ENCODE peak calls at places on chromosomes 16 and 17, in nine cellular contexts. H, R, P, V, E, L, D, X and M are unnamed samples.

GRCh38 chr16:11380836-11381235 is 35.6 kb downstream of the RMI2 start:
- DNase-seq in H (no peak), R (no peak), P (peak), V (no peak), E (no peak), L (no peak), D (no peak), X (no peak), M (no peak)

GRCh38 chr17:12398636-12399035 is 267.1 kb upstream of the MYOCD start:
- DNase-seq in H (no peak), R (no peak), P (no peak), V (no peak), E (no peak), L (no peak), D (no peak), X (no peak), M (no peak)

GRCh38 chr16:12639044-12639443 is 164.6 kb downstream of the CPPED1 start:
- DNase-seq in H (no peak), R (no peak), P (no peak), V (no peak), E (no peak), L (no peak), D (no peak), X (no peak), M (no peak)

GRCh38 chr17:77423589-77424451 is 283.1 kb downstream of the SEC14L1 start:
- DNase-seq in H (no peak), R (no peak), P (peak), V (no peak), E (no peak), L (peak), D (no peak), X (no peak), M (peak)

GRCh38 chr16:82995927-82996441 is 369.2 kb downstream of the CDH13 start:
- DNase-seq in H (no peak), R (no peak), P (no peak), V (no peak), E (no peak), L (peak), D (no peak), X (no peak), M (no peak)

GRCh38 chr17:19317359-19318095 is 45.0 kb downstream of the B9D1 start:
- DNase-seq in H (no peak), R (peak), P (peak), V (no peak), E (peak), L (peak), D (no peak), X (no peak), M (peak)

GRCh38 chr17:8668181-8668740 is 37.7 kb upstream of the MYH10 start:
- DNase-seq in H (no peak), R (no peak), P (no peak), V (no peak), E (no peak), L (no peak), D (no peak), X (no peak), M (no peak)

GRCh38 chr16:62829084-62829483 is 792.8 kb upstream of the CDH8 start:
- DNase-seq in H (no peak), R (no peak), P (no peak), V (no peak), E (no peak), L (no peak), D (no peak), X (no peak), M (no peak)

GRCh38 chr16:1978476-1979120 is 2.7 kb downstream of the NOXO1 start:
- DNase-seq in H (no peak), R (no peak), P (no peak), V (no peak), E (no peak), L (no peak), D (no peak), X (no peak), M (no peak)

GRCh38 chr16:17275076-17275732 is 195.6 kb downstream of the XYLT1 start:
- DNase-seq in H (no peak), R (no peak), P (no peak), V (peak), E (no peak), L (peak), D (no peak), X (no peak), M (no peak)

GRCh38 chr17:7330099-7331015 is 1.2 kb upstream of the NEURL4 start:
- DNase-seq in H (peak), R (peak), P (peak), V (peak), E (peak), L (peak), D (peak), X (peak), M (peak)

GRCh38 chr17:9334536-9335446 is 240.8 kb downstream of the STX8 start:
- DNase-seq in H (no peak), R (no peak), P (no peak), V (no peak), E (no peak), L (no peak), D (no peak), X (no peak), M (no peak)

GRCh38 chr17:2157081-2157480 is 102.2 kb downstream of the HIC1 start:
- DNase-seq in H (no peak), R (no peak), P (no peak), V (no peak), E (no peak), L (no peak), D (no peak), X (no peak), M (no peak)

GRCh38 chr17:51046527-51047384 is 73.9 kb downstream of the SPAG9 start:
- DNase-seq in H (no peak), R (peak), P (no peak), V (no peak), E (peak), L (peak), D (no peak), X (no peak), M (peak)

GRCh38 chr17:74951680-74952421 is 16.2 kb downstream of the OTOP3 start:
- DNase-seq in H (no peak), R (no peak), P (no peak), V (no peak), E (no peak), L (no peak), D (no peak), X (no peak), M (no peak)

GRCh38 chr17:38338535-38338934 is 5.2 kb downstream of the GPR179 start:
- DNase-seq in H (no peak), R (no peak), P (no peak), V (no peak), E (no peak), L (no peak), D (no peak), X (no peak), M (no peak)

GRCh38 chr16:19589771-19590302 is 34.3 kb downstream of the VPS35L start:
- DNase-seq in H (no peak), R (no peak), P (no peak), V (no peak), E (no peak), L (no peak), D (no peak), X (no peak), M (no peak)

GRCh38 chr17:77227461-77228223 is 86.9 kb downstream of the SEC14L1 start:
- DNase-seq in H (no peak), R (no peak), P (no peak), V (no peak), E (no peak), L (no peak), D (no peak), X (no peak), M (no peak)

GRCh38 chr16:88650749-88651275 is at the start of gene CYBA:
- DNase-seq in H (peak), R (peak), P (peak), V (peak), E (no peak), L (peak), D (peak), X (peak), M (peak)

GRCh38 chr17:4946312-4946976 is 1.9 kb downstream of the PFN1 start:
- DNase-seq in H (no peak), R (no peak), P (no peak), V (no peak), E (no peak), L (no peak), D (no peak), X (no peak), M (no peak)